ENCODE peak calls at places on chromosome 11, in four cellular contexts. R, N, C and T are unnamed samples.

GRCh38 chr11:43789700-43790443 is 90.8 kb upstream of the ALKBH3 start:
- DNase-seq in N (no peak), C (no peak), R (no peak), T (no peak)

GRCh38 chr11:4008116-4008515 is 86.5 kb upstream of the RRM1 start:
- DNase-seq in R (no peak), C (no peak), N (no peak), T (no peak)

GRCh38 chr11:18192988-18193387 is 20.4 kb downstream of the MRGPRX4 start:
- DNase-seq in C (peak; percentile 72), N (no peak), R (no peak), T (no peak)

GRCh38 chr11:100753562-100753961 is 66.5 kb downstream of the ARHGAP42 start:
- DNase-seq in R (no peak), C (peak; percentile 62), N (no peak), T (no peak)

GRCh38 chr11:61533401-61533800 is 24.9 kb downstream of the LRRC10B start:
- DNase-seq in R (no peak), C (no peak), N (peak; percentile 80), T (no peak)

GRCh38 chr11:110960167-110960566 is 247.9 kb upstream of the ARHGAP20 start:
- DNase-seq in R (no peak), C (no peak), N (no peak), T (no peak)

GRCh38 chr11:120105576-120105975 is 32.3 kb downstream of the TRIM29 start:
- DNase-seq in C (no peak), N (no peak), R (no peak), T (no peak)

GRCh38 chr11:47980093-47980906 is at the start of gene PTPRJ:
- DNase-seq in R (peak; percentile 43), N (peak; percentile 76), C (peak; percentile 75), T (peak; percentile 28)

GRCh38 chr11:118545533-118545932 is 14.5 kb downstream of the TMEM25 start:
- DNase-seq in R (no peak), C (no peak), N (no peak), T (no peak)

GRCh38 chr11:123581651-123582399 is 72.6 kb downstream of the SCN3B start:
- DNase-seq in N (no peak), C (no peak), R (no peak), T (no peak)

GRCh38 chr11:12674936-12675696 is 895 bp downstream of the TEAD1 start:
- DNase-seq in R (peak; percentile 47), C (no peak), N (no peak), T (peak; percentile 35)

GRCh38 chr11:34208266-34209135 is 103.1 kb downstream of the NAT10 start:
- DNase-seq in N (no peak), R (no peak), C (no peak), T (no peak)

GRCh38 chr11:65981972-65982823 is 19.8 kb downstream of the EIF1AD start:
- DNase-seq in N (no peak), R (no peak), C (no peak), T (no peak)

GRCh38 chr11:24574461-24574860 is 77.6 kb downstream of the LUZP2 start:
- DNase-seq in R (no peak), C (no peak), N (no peak), T (no peak)

GRCh38 chr11:95338430-95338991 is 107.5 kb upstream of the SESN3 start:
- DNase-seq in R (peak; percentile 37), N (peak; percentile 53), C (no peak), T (peak; percentile 45)

GRCh38 chr11:95230054-95231034 is 658 bp downstream of the SESN3 start:
- DNase-seq in N (peak; percentile 59), R (no peak), C (peak; percentile 32), T (peak; percentile 67)

GRCh38 chr11:43360361-43361032 is 1.8 kb downstream of the TTC17 start:
- DNase-seq in C (no peak), N (no peak), R (no peak), T (no peak)

GRCh38 chr11:3000032-3000961 is 8.2 kb upstream of the NAP1L4 start:
- DNase-seq in C (no peak), N (no peak), R (peak; percentile 30), T (peak; percentile 88)

GRCh38 chr11:58580311-58580710 is 1.4 kb downstream of the ZFP91 start:
- DNase-seq in N (no peak), C (no peak), R (no peak), T (no peak)

GRCh38 chr11:112797653-112798293 is 163.4 kb upstream of the NCAM1 start:
- DNase-seq in R (peak; percentile 46), C (peak; percentile 82), N (no peak), T (no peak)

GRCh38 chr11:29009426-29009825 is 901.2 kb downstream of the METTL15 start:
- DNase-seq in R (no peak), C (no peak), N (no peak), T (no peak)

GRCh38 chr11:112087212-112087611 is 539 bp downstream of the SDHD start:
- DNase-seq in R (no peak), N (no peak), C (no peak), T (no peak)

GRCh38 chr11:88521354-88522310 is 184.1 kb upstream of the CTSC start:
- DNase-seq in R (no peak), N (no peak), C (no peak), T (no peak)

GRCh38 chr11:2899080-2899783 is 13.7 kb upstream of the CDKN1C start:
- DNase-seq in N (no peak), R (peak; percentile 36), C (no peak), T (peak; percentile 51)

GRCh38 chr11:47514825-47515647 is 37.9 kb downstream of the CELF1 start:
- DNase-seq in R (no peak), N (no peak), C (peak; percentile 16), T (no peak)

GRCh38 chr11:109423114-109423859 is 1.3 kb downstream of the C11orf87 start:
- DNase-seq in R (no peak), N (peak; percentile 37), C (peak; percentile 44), T (no peak)

GRCh38 chr11:133946541-133947297 is 10.0 kb downstream of the IGSF9B start:
- DNase-seq in N (peak; percentile 45), C (no peak), R (no peak), T (peak; percentile 70)

GRCh38 chr11:119400860-119401259 is 19.4 kb upstream of the USP2 start:
- DNase-seq in R (no peak), C (no peak), N (no peak), T (no peak)

GRCh38 chr11:17845431-17845881 is 110.9 kb downstream of the KCNC1 start:
- DNase-seq in C (no peak), R (peak; percentile 31), N (no peak), T (peak; percentile 66)

GRCh38 chr11:9851366-9851765 is 187.5 kb downstream of the SWAP70 start:
- DNase-seq in C (no peak), R (no peak), N (no peak), T (no peak)

GRCh38 chr11:40434941-40435340 is 1024.5 kb downstream of the LRRC4C start:
- DNase-seq in C (no peak), R (no peak), N (no peak), T (no peak)

GRCh38 chr11:76157891-76158290 is 48.4 kb downstream of the WNT11 start:
- DNase-seq in R (no peak), C (no peak), N (no peak), T (peak; percentile 51)

GRCh38 chr11:76156971-76157427 is 49.3 kb downstream of the WNT11 start:
- DNase-seq in C (no peak), N (no peak), R (no peak), T (peak; percentile 57)

GRCh38 chr11:76153609-76153949 is 52.7 kb downstream of the WNT11 start:
- DNase-seq in R (no peak), N (peak; percentile 39), C (no peak), T (no peak)

GRCh38 chr11:76152741-76153608 is 53.3 kb downstream of the WNT11 start:
- DNase-seq in C (no peak), N (no peak), R (no peak), T (no peak)

DNA sequence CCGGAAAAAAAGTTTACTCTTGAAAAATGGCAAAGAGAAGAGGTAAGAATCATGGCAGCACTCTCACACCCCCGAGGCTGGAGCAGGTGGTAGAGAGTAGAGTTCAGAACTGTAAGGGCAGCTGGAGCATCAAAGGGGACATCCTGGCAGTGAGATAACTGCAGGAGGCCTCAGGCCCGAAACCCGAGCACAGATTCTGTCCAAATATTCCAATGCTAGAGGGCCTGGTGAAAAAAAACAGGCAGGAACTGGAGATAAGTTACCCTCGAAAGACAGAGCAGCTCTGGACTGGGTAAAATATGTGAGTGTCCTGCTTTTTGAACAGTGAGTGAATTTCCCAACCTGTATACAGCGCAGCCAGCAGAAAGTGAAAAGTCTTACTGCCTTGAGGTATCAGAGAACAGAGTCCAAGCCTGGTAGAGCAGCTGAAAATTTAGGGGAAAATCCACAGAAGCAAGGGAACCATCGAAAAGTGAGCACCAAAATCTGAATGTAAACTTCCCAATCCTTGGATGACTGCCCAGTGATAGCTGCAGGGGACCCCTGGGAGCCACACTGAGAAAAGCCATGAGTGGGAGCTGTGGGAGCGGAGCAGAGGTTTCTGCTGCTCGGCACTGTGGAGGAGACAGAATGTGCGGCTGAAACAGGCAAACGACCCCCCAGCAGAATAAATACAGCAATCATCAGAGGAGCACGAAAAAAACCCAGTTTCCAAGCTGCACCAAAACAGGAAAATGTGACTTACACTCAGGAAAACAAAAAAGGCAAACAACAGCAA is 50.7 kb downstream of the WNT11 start:
- DNase-seq in C (no peak), N (no peak), R (no peak), T (no peak)
- H3K4me1 ChIP-seq in C (no peaks in the 10 kb centered on the region), N (peaks cover 17% of the 10 kb centered on the region), R (peaks cover 10% of the 10 kb centered on the region), T (no peaks in the 10 kb centered on the region)

GRCh38 chr11:122220321-122220720 is 104.3 kb upstream of the BLID start:
- DNase-seq in C (no peak), R (no peak), N (no peak), T (no peak)
- H3K4me1 ChIP-seq in C (no peaks in the 10 kb centered on the region), R (peaks cover 8% of the 10 kb centered on the region), N (no peaks in the 10 kb centered on the region), T (peaks cover 7% of the 10 kb centered on the region)

DNA sequence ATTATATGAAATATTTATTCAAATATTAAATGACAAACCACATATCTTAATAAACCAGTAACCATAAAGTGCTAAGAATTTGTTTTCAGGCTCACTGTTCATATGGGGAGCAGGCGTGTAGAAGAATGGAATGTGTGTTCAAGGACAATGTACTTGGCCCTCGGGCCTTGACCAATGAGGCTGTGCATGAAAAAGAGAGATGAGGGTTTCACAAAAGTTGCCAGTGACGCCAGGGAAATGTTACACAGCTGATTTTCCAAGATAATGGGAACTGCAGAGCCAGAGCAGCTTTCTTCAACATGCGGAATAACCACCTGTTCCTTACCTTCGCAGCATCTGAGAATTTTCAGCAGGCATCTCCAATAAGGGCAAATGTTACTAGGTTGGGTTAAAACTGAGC is 4.2 kb downstream of the SF1 start:
- DNase-seq in R (no peak), C (no peak), N (no peak), T (no peak)
- H3K4me1 ChIP-seq in R (peaks cover 58% of the 10 kb centered on the region), C (no peaks in the 10 kb centered on the region), N (peaks cover 15% of the 10 kb centered on the region), T (no peaks in the 10 kb centered on the region)

GRCh38 chr11:132077416-132077815 is 707.0 kb downstream of the NTM start:
- DNase-seq in N (no peak), R (no peak), C (no peak), T (no peak)
- H3K4me1 ChIP-seq in N (no peaks in the 10 kb centered on the region), R (no peaks in the 10 kb centered on the region), C (no peaks in the 10 kb centered on the region), T (no peaks in the 10 kb centered on the region)

GRCh38 chr11:27456140-27456801 is 16.3 kb downstream of the LGR4 start:
- DNase-seq in R (no peak), N (no peak), C (no peak), T (no peak)
- H3K4me1 ChIP-seq in R (peaks cover 7% of the 10 kb centered on the region), N (no peaks in the 10 kb centered on the region), C (peaks cover 3% of the 10 kb centered on the region), T (peaks cover 44% of the 10 kb centered on the region)